ENCODE peak calls at places on chromosomes 2 and 18, in four cellular contexts. N is spleen, J is cardiac fibroblast, O is brain microvascular endothelial cell. A is an unnamed sample.

GRCh38 chr18:59707306-59707705 is 10.1 kb upstream of the CCBE1 start:
- DNase-seq in O (no peak), J (no peak), N (no peak), A (no peak)

GRCh38 chr18:23300211-23300887 is 152.7 kb upstream of the RIOK3 start:
- DNase-seq in N (no peak), O (no peak), J (no peak), A (no peak)

GRCh38 chr2:44902767-44903166 is 38.7 kb upstream of the SIX3 start:
- DNase-seq in N (no peak), O (no peak), J (no peak), A (no peak)

GRCh38 chr2:162435676-162436075 is 91.7 kb downstream of the GCA start:
- DNase-seq in O (no peak), J (no peak), N (no peak), A (no peak)

GRCh38 chr2:46131-46470 is 204 bp downstream of the FAM110C start:
- DNase-seq in J (no peak), O (no peak), N (no peak), A (no peak)

GRCh38 chr2:130389783-130390182 is 33.9 kb downstream of the PTPN18 start:
- DNase-seq in O (no peak), N (no peak), J (no peak), A (no peak)

GRCh38 chr2:196759378-196759706 is 40.1 kb downstream of the GTF3C3 start:
- DNase-seq in J (peak; percentile 51), N (no peak), O (peak; percentile 47), A (no peak)

GRCh38 chr2:168624028-168624427 is 168.0 kb downstream of the CERS6 start:
- DNase-seq in O (no peak), N (no peak), J (no peak), A (no peak)

GRCh38 chr2:216486708-216487107 is 11.9 kb upstream of the RPL37A start:
- DNase-seq in O (no peak), J (peak; percentile 58), N (no peak), A (no peak)

GRCh38 chr2:942775-943460 is 7.7 kb upstream of the SNTG2 start:
- DNase-seq in J (no peak), N (no peak), O (no peak), A (no peak)

GRCh38 chr2:206452750-206453149 is 9.4 kb downstream of the ADAM23 start:
- DNase-seq in O (peak; percentile 45), J (peak; percentile 29), N (no peak), A (no peak)

GRCh38 chr2:161412346-161412745 is 3.8 kb upstream of the TBR1 start:
- DNase-seq in N (no peak), O (no peak), J (no peak), A (no peak)

GRCh38 chr2:96853321-96853720 is 4.5 kb downstream of the ANKRD39 start:
- DNase-seq in O (no peak), J (no peak), N (no peak), A (no peak)

GRCh38 chr2:128736689-128737545 is 418.2 kb upstream of the HS6ST1 start:
- DNase-seq in O (peak; percentile 72), J (peak; percentile 86), N (peak; percentile 92), A (no peak)

GRCh38 chr2:28286678-28287077 is 106.0 kb upstream of the FOSL2 start:
- DNase-seq in O (peak; percentile 25), N (no peak), J (peak; percentile 33), A (no peak)

GRCh38 chr2:230767862-230768388 is 55.3 kb downstream of the CAB39 start:
- DNase-seq in J (no peak), O (no peak), N (no peak), A (no peak)

GRCh38 chr2:10303634-10304378 is 1.1 kb downstream of the HPCAL1 start:
- DNase-seq in N (peak; percentile 92), O (no peak), J (peak; percentile 59), A (no peak)

GRCh38 chr2:216283038-216283900 is 89.0 kb downstream of the MARCHF4 start:
- DNase-seq in O (no peak), J (no peak), N (no peak), A (no peak)

GRCh38 chr2:152611458-152612231 is 105.6 kb downstream of the PRPF40A start:
- DNase-seq in N (no peak), O (peak; percentile 63), J (peak; percentile 91), A (no peak)

GRCh38 chr2:47309952-47310800 is 92.8 kb upstream of the MSH2 start:
- DNase-seq in N (peak; percentile 84), J (peak; percentile 63), O (no peak), A (no peak)

GRCh38 chr2:131027566-131028528 is 65.4 kb downstream of the FAM168B start:
- DNase-seq in O (no peak), N (peak; percentile 59), J (no peak), A (no peak)

GRCh38 chr2:29108225-29108624 is 7.0 kb upstream of the CLIP4 start:
- DNase-seq in O (peak; percentile 97), J (peak; percentile 88), N (no peak), A (no peak)

GRCh38 chr2:185373226-185373625 is 365.4 kb upstream of the FSIP2 start:
- DNase-seq in J (no peak), N (no peak), O (no peak), A (no peak)

GRCh38 chr18:59220784-59221765 is 1.1 kb downstream of the GRP start:
- DNase-seq in N (no peak), J (no peak), O (no peak), A (no peak)

GRCh38 chr2:17604050-17604449 is 63.6 kb downstream of the VSNL1 start:
- DNase-seq in J (no peak), O (no peak), N (no peak), A (no peak)

GRCh38 chr2:36338827-36339145 is 16.8 kb upstream of the CRIM1 start:
- DNase-seq in N (no peak), O (peak; percentile 57), J (peak; percentile 30), A (no peak)

GRCh38 chr2:216370961-216371633 is 1.2 kb downstream of the MARCHF4 start:
- DNase-seq in J (no peak), O (no peak), N (no peak), A (no peak)

GRCh38 chr2:169860149-169860548 is 32.9 kb downstream of the UBR3 start:
- DNase-seq in O (no peak), N (no peak), J (no peak), A (no peak)

GRCh38 chr18:78632111-78632541 is 347.5 kb upstream of the SALL3 start:
- DNase-seq in N (no peak), J (no peak), O (no peak), A (no peak)

GRCh38 chr2:126802774-126803421 is 95.8 kb upstream of the TEX51 start:
- DNase-seq in J (no peak), O (no peak), N (no peak), A (no peak)

GRCh38 chr2:12816379-12817306 is 99.9 kb downstream of the TRIB2 start:
- DNase-seq in N (no peak), O (peak; percentile 70), J (no peak), A (no peak)

GRCh38 chr18:62586148-62586774 is 63.4 kb downstream of the ZCCHC2 start:
- DNase-seq in J (peak; percentile 80), O (peak; percentile 59), N (peak; percentile 90), A (no peak)

GRCh38 chr2:135820003-135820618 is 16.9 kb downstream of the LCT start:
- DNase-seq in J (no peak), O (peak; percentile 69), N (no peak), A (no peak)

GRCh38 chr18:75844102-75844604 is 416.6 kb upstream of the SMIM21 start:
- DNase-seq in N (no peak), J (no peak), O (no peak), A (no peak)

GRCh38 chr2:10839813-10840212 is 27.2 kb upstream of the PDIA6 start:
- DNase-seq in J (peak; percentile 26), O (peak; percentile 12), N (no peak), A (no peak)

GRCh38 chr2:147989809-147990403 is 30.6 kb downstream of the ORC4 start:
- DNase-seq in O (peak; percentile 41), J (peak; percentile 78), N (no peak), A (no peak)
- TF ChIP-seq CTCF in O (peak; percentile 62), J (peak; percentile 55), N (peak; percentile 47), A (peak; percentile 97)

DNA sequence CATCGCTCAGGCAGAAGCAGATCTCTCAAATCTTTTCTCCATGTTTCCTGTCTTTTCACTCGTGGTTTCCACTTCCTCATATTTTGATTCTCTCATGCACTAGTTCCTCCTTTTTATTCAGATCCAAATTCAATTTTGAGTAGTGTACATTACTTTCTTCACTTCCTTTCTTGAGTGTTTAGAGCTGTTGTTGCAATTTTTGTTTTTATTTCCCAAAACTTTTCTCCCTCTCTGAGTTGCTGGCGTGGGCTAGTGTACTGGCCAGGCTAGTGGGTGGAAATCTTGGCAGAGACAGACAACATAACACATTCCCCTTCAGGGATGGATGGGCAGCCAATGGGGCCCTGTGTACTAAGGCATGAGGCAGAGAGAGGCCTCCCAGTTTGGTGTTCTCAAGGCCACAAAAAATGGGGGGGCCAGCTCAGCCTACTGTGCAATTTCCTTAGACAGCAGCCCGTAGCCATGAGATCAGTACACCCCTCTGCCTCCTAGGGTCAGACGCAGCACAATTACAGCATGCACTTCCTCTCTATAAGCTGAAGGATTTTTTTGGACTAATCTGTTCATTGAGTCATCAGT is 145.1 kb upstream of the PID1 start:
- DNase-seq in J (peak; percentile 98), N (no peak), O (peak; percentile 63), A (no peak)
- TF ChIP-seq CTCF in J (peak; percentile 18), N (no peak), O (no peak), A (no peak)

DNA sequence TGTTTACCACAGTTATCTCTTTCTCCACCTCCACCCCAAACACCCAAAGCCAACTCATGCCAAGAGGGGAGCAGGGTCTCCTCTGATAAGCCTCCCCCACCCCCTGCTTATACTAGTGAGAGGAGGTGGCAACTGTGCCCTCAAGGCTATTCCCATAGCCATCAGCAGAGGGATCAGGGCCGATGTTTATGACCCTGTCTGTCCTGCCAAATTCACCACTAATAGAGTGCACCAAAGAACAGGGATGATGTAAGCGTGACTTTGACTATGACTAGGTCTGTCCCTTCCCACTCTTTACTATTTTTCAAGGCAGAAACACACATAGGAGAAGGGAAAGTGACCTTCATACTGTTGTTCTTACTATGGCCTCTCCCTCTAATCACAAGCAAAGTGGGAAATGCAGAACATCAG is 74.6 kb downstream of the CLHC1 start:
- DNase-seq in J (no peak), N (no peak), O (no peak), A (no peak)
- TF ChIP-seq CTCF in J (peak; percentile 29), N (no peak), O (peak; percentile 16), A (peak; percentile 27)

GRCh38 chr2:8877332-8877731 is 39.9 kb upstream of the KIDINS220 start:
- DNase-seq in J (no peak), O (no peak), N (no peak), A (no peak)

GRCh38 chr2:8886197-8886508 is 48.7 kb upstream of the KIDINS220 start:
- DNase-seq in J (no peak), O (no peak), N (no peak), A (no peak)

GRCh38 chr2:8884812-8885211 is 47.4 kb upstream of the KIDINS220 start:
- DNase-seq in J (no peak), O (no peak), N (no peak), A (no peak)

GRCh38 chr2:8885449-8886196 is 48.2 kb upstream of the KIDINS220 start:
- DNase-seq in O (no peak), N (no peak), J (no peak), A (no peak)

DNA sequence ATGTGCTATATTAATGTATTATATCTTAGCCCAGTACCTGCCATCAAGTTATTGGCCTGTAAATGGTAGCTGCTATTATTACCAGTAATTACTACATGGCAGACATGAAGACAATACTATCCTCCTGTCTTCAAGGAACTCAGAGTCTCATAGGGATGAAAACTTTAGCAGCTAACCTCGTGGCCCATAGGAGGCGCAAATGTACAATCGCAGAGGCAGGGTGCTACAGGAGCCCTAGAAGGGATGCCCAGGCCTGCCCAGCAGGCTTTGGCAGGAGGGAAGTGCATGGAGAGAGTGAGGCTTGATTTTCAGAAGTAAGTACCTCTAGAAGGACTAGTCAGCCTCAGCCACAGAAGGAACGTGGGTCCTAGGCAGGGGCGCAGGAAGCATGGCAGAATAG is 44.7 kb upstream of the KIDINS220 start:
- DNase-seq in O (peak; percentile 14), N (no peak), J (peak; percentile 49), A (no peak)
- TF ChIP-seq CTCF in O (peak; percentile 71), N (no peak), J (peak; percentile 48), A (peak; percentile 50)

A was measured in chondrocyte.